ENCODE peak calls at places on chromosome 16, in six cellular contexts. One of them, this sample, is unnamed.

GRCh38 chr16:68400083-68400923 is 48.0 kb downstream of the SMPD3 start:
- DNase-seq in NCI-H345: no peak
- DNase-seq in foreskin fibroblast: no peak
- DNase-seq in Kasumi-1: no peak
- DNase-seq in heart left ventricle: peak
- DNase-seq in T-helper 1 cell: no peak
- DNase-seq in this sample: no peak

GRCh38 chr16:15707332-15707731 is 57.3 kb downstream of the NDE1 start:
- DNase-seq in foreskin fibroblast: no peak
- DNase-seq in heart left ventricle: no peak
- DNase-seq in NCI-H345: no peak
- DNase-seq in Kasumi-1: no peak
- DNase-seq in T-helper 1 cell: no peak
- DNase-seq in this sample: no peak

GRCh38 chr16:75308011-75308410 is 56.6 kb upstream of the BCAR1 start:
- DNase-seq in Kasumi-1: no peak
- DNase-seq in heart left ventricle: no peak
- DNase-seq in T-helper 1 cell: no peak
- DNase-seq in foreskin fibroblast: no peak
- DNase-seq in NCI-H345: no peak
- DNase-seq in this sample: no peak

GRCh38 chr16:10067406-10067805 is 114.8 kb downstream of the GRIN2A start:
- DNase-seq in NCI-H345: no peak
- DNase-seq in T-helper 1 cell: no peak
- DNase-seq in Kasumi-1: no peak
- DNase-seq in heart left ventricle: no peak
- DNase-seq in foreskin fibroblast: no peak
- DNase-seq in this sample: no peak

GRCh38 chr16:65414284-65414984 is 292.6 kb upstream of the CDH11 start:
- DNase-seq in Kasumi-1: no peak
- DNase-seq in foreskin fibroblast: peak
- DNase-seq in NCI-H345: no peak
- DNase-seq in heart left ventricle: no peak
- DNase-seq in T-helper 1 cell: no peak
- DNase-seq in this sample: no peak

GRCh38 chr16:2884041-2884451 is 1.0 kb downstream of the FLYWCH2 start:
- DNase-seq in NCI-H345: no peak
- DNase-seq in heart left ventricle: no peak
- DNase-seq in Kasumi-1: no peak
- DNase-seq in foreskin fibroblast: no peak
- DNase-seq in T-helper 1 cell: no peak
- DNase-seq in this sample: no peak

GRCh38 chr16:30996324-30996999 is 11.5 kb downstream of the HSD3B7 start:
- DNase-seq in Kasumi-1: no peak
- DNase-seq in NCI-H345: no peak
- DNase-seq in T-helper 1 cell: no peak
- DNase-seq in heart left ventricle: no peak
- DNase-seq in foreskin fibroblast: no peak
- DNase-seq in this sample: no peak

GRCh38 chr16:27918755-27919154 is 144.8 kb downstream of the GSG1L start:
- DNase-seq in NCI-H345: no peak
- DNase-seq in T-helper 1 cell: no peak
- DNase-seq in heart left ventricle: no peak
- DNase-seq in foreskin fibroblast: no peak
- DNase-seq in Kasumi-1: no peak
- DNase-seq in this sample: no peak

GRCh38 chr16:77353587-77354263 is 81.1 kb downstream of the ADAMTS18 start:
- DNase-seq in heart left ventricle: no peak
- DNase-seq in foreskin fibroblast: no peak
- DNase-seq in T-helper 1 cell: no peak
- DNase-seq in NCI-H345: no peak
- DNase-seq in Kasumi-1: no peak
- DNase-seq in this sample: no peak

GRCh38 chr16:46689492-46690280 is at the start of gene ORC6:
- DNase-seq in heart left ventricle: peak
- DNase-seq in Kasumi-1: peak
- DNase-seq in NCI-H345: peak
- DNase-seq in T-helper 1 cell: peak
- DNase-seq in foreskin fibroblast: peak
- DNase-seq in this sample: no peak

GRCh38 chr16:47045023-47045422 is 71.5 kb upstream of the DNAJA2 start:
- DNase-seq in Kasumi-1: peak
- DNase-seq in foreskin fibroblast: peak
- DNase-seq in heart left ventricle: no peak
- DNase-seq in NCI-H345: no peak
- DNase-seq in T-helper 1 cell: no peak
- DNase-seq in this sample: no peak

GRCh38 chr16:68113059-68113757 is 28.0 kb downstream of the NFATC3 start:
- DNase-seq in NCI-H345: no peak
- DNase-seq in foreskin fibroblast: no peak
- DNase-seq in heart left ventricle: no peak
- DNase-seq in Kasumi-1: no peak
- DNase-seq in T-helper 1 cell: no peak
- DNase-seq in this sample: no peak

GRCh38 chr16:75552951-75553350 is 3.1 kb downstream of the TMEM231 start:
- DNase-seq in T-helper 1 cell: no peak
- DNase-seq in foreskin fibroblast: no peak
- DNase-seq in NCI-H345: no peak
- DNase-seq in heart left ventricle: no peak
- DNase-seq in Kasumi-1: no peak
- DNase-seq in this sample: no peak

GRCh38 chr16:22786284-22786683 is 27.7 kb upstream of the HS3ST2 start:
- DNase-seq in T-helper 1 cell: no peak
- DNase-seq in foreskin fibroblast: no peak
- DNase-seq in Kasumi-1: no peak
- DNase-seq in heart left ventricle: no peak
- DNase-seq in NCI-H345: no peak
- DNase-seq in this sample: no peak

GRCh38 chr16:89106533-89107208 is 13.0 kb downstream of the ACSF3 start:
- DNase-seq in Kasumi-1: no peak
- DNase-seq in foreskin fibroblast: no peak
- DNase-seq in NCI-H345: no peak
- DNase-seq in T-helper 1 cell: no peak
- DNase-seq in heart left ventricle: peak
- DNase-seq in this sample: no peak

GRCh38 chr16:67326115-67326471 is 448 bp downstream of the KCTD19 start:
- DNase-seq in NCI-H345: no peak
- DNase-seq in foreskin fibroblast: no peak
- DNase-seq in heart left ventricle: no peak
- DNase-seq in T-helper 1 cell: no peak
- DNase-seq in Kasumi-1: no peak
- DNase-seq in this sample: no peak

GRCh38 chr16:53732296-53732929 is 28.5 kb downstream of the FTO start:
- DNase-seq in Kasumi-1: no peak
- DNase-seq in heart left ventricle: no peak
- DNase-seq in NCI-H345: no peak
- DNase-seq in T-helper 1 cell: no peak
- DNase-seq in foreskin fibroblast: no peak
- DNase-seq in this sample: no peak

GRCh38 chr16:24833352-24833751 is 12.4 kb upstream of the SLC5A11 start:
- DNase-seq in T-helper 1 cell: no peak
- DNase-seq in foreskin fibroblast: no peak
- DNase-seq in heart left ventricle: no peak
- DNase-seq in NCI-H345: no peak
- DNase-seq in Kasumi-1: no peak
- DNase-seq in this sample: no peak

GRCh38 chr16:30041841-30042240 is 10.8 kb upstream of the TLCD3B start:
- DNase-seq in Kasumi-1: no peak
- DNase-seq in NCI-H345: peak
- DNase-seq in foreskin fibroblast: no peak
- DNase-seq in heart left ventricle: no peak
- DNase-seq in T-helper 1 cell: no peak
- DNase-seq in this sample: no peak

GRCh38 chr16:64615647-64616280 is 506.1 kb downstream of the CDH11 start:
- DNase-seq in foreskin fibroblast: no peak
- DNase-seq in Kasumi-1: no peak
- DNase-seq in NCI-H345: peak
- DNase-seq in heart left ventricle: peak
- DNase-seq in T-helper 1 cell: no peak
- DNase-seq in this sample: no peak

GRCh38 chr16:3830625-3831254 is 49.8 kb downstream of the CREBBP start:
- DNase-seq in T-helper 1 cell: no peak
- DNase-seq in heart left ventricle: no peak
- DNase-seq in foreskin fibroblast: no peak
- DNase-seq in Kasumi-1: no peak
- DNase-seq in NCI-H345: no peak
- DNase-seq in this sample: no peak

GRCh38 chr16:2752850-2753522 is 548 bp downstream of the SRRM2 start:
- DNase-seq in foreskin fibroblast: peak
- DNase-seq in heart left ventricle: peak
- DNase-seq in Kasumi-1: peak
- DNase-seq in T-helper 1 cell: peak
- DNase-seq in NCI-H345: peak
- DNase-seq in this sample: no peak

GRCh38 chr16:66196770-66197169 is 169.7 kb upstream of the CDH5 start:
- DNase-seq in NCI-H345: no peak
- DNase-seq in foreskin fibroblast: no peak
- DNase-seq in Kasumi-1: no peak
- DNase-seq in heart left ventricle: no peak
- DNase-seq in T-helper 1 cell: no peak
- DNase-seq in this sample: peak

GRCh38 chr16:4852221-4852872 is 5.1 kb downstream of the UBN1 start:
- DNase-seq in NCI-H345: no peak
- DNase-seq in Kasumi-1: no peak
- DNase-seq in T-helper 1 cell: no peak
- DNase-seq in foreskin fibroblast: peak
- DNase-seq in heart left ventricle: no peak
- DNase-seq in this sample: no peak

GRCh38 chr16:88456356-88457292 is 3.5 kb downstream of the ZFPM1 start:
- DNase-seq in heart left ventricle: no peak
- DNase-seq in foreskin fibroblast: no peak
- DNase-seq in Kasumi-1: no peak
- DNase-seq in NCI-H345: peak
- DNase-seq in T-helper 1 cell: no peak
- DNase-seq in this sample: no peak

GRCh38 chr16:3431779-3432219 is 11.5 kb downstream of the ZNF597 start:
- DNase-seq in T-helper 1 cell: peak
- DNase-seq in foreskin fibroblast: no peak
- DNase-seq in heart left ventricle: peak
- DNase-seq in NCI-H345: no peak
- DNase-seq in Kasumi-1: peak
- DNase-seq in this sample: no peak